ENCODE peak calls at places on chromosomes 16 and 17, in five cellular contexts. Y, P, F, A and T are unnamed samples.

GRCh38 chr16:53071748-53072301 is 17.0 kb downstream of the CHD9 start:
- DNase-seq in P (peak; percentile 41), F (no peak), Y (peak; percentile 90), A (peak; percentile 26), T (no peak)

GRCh38 chr16:52436646-52437645 is 110.0 kb downstream of the TOX3 start:
- DNase-seq in F (no peak), A (no peak), Y (no peak), P (no peak), T (no peak)

GRCh38 chr16:9134739-9135138 is 43.3 kb downstream of the HAPSTR1 start:
- DNase-seq in Y (peak; percentile 75), P (peak; percentile 45), A (peak; percentile 18), F (peak; percentile 40), T (peak; percentile 48)

GRCh38 chr16:47928008-47928407 is 227.8 kb downstream of the ABCC12 start:
- DNase-seq in F (no peak), Y (no peak), P (no peak), A (no peak), T (no peak)

GRCh38 chr17:28405632-28406477 is at the start of gene SLC46A1:
- DNase-seq in Y (peak; percentile 83), A (peak; percentile 56), F (peak; percentile 13), P (peak; percentile 56), T (peak; percentile 70)

GRCh38 chr16:85338989-85339388 is 226.7 kb upstream of the CIBAR2 start:
- DNase-seq in A (no peak), P (no peak), Y (peak; percentile 35), F (no peak), T (no peak)

GRCh38 chr17:6555331-6556120 is 829 bp downstream of the PITPNM3 start:
- DNase-seq in A (no peak), Y (no peak), F (no peak), P (peak; percentile 41), T (no peak)

GRCh38 chr16:66515543-66516171 is 34.3 kb downstream of the TK2 start:
- DNase-seq in P (no peak), F (no peak), A (no peak), Y (no peak), T (no peak)

GRCh38 chr16:87316923-87317765 is at the start of gene C16orf95:
- DNase-seq in Y (peak; percentile 97), A (peak; percentile 47), P (peak; percentile 97), F (peak; percentile 98), T (peak; percentile 98)

GRCh38 chr17:67221062-67221998 is 23.7 kb downstream of the HELZ start:
- DNase-seq in A (no peak), F (no peak), Y (no peak), P (no peak), T (peak; percentile 45)

GRCh38 chr16:22424161-22424937 is 49.9 kb upstream of the CDR2 start:
- DNase-seq in F (no peak), P (peak; percentile 89), A (no peak), Y (no peak), T (no peak)

GRCh38 chr17:41844971-41845370 is 7.3 kb downstream of the KLHL10 start:
- DNase-seq in F (no peak), Y (no peak), A (no peak), P (no peak), T (no peak)

GRCh38 chr16:21987498-21987897 is 13.4 kb downstream of the PDZD9 start:
- DNase-seq in P (no peak), Y (no peak), F (no peak), A (no peak), T (no peak)

GRCh38 chr16:14150796-14151195 is 79.7 kb downstream of the MRTFB start:
- DNase-seq in P (no peak), Y (no peak), A (no peak), F (no peak), T (no peak)

GRCh38 chr17:8122923-8123694 is 797 bp downstream of the HES7 start:
- DNase-seq in P (no peak), F (peak; percentile 32), A (no peak), Y (no peak), T (no peak)

GRCh38 chr16:14608604-14609003 is 21.5 kb downstream of the PARN start:
- DNase-seq in A (no peak), Y (no peak), F (no peak), P (peak; percentile 38), T (no peak)